ENCODE peak calls at places on chromosome 13, in five cellular contexts. D is IMR-90, T is H1, E is K562, O is HepG2. U is an unnamed sample.

GRCh38 chr13:90238433-90238832 is 1109.1 kb upstream of the MIR17HG start:
- DNase-seq in D (no peak), T (no peak), E (no peak), O (no peak), U (no peak)

GRCh38 chr13:41552031-41552430 is 94.7 kb downstream of the RGCC start:
- DNase-seq in D (no peak), T (no peak), E (no peak), O (no peak), U (no peak)

GRCh38 chr13:75217949-75218348 is 264.0 kb downstream of the TBC1D4 start:
- DNase-seq in D (peak), T (no peak), E (no peak), O (no peak), U (no peak)

GRCh38 chr13:109669956-109670355 is 116.4 kb downstream of the IRS2 start:
- DNase-seq in D (no peak), T (no peak), E (no peak), O (no peak), U (no peak)

GRCh38 chr13:109941221-109941620 is 154.8 kb upstream of the IRS2 start:
- DNase-seq in D (no peak), T (no peak), E (no peak), O (no peak), U (no peak)

GRCh38 chr13:102039264-102039663 is 362.6 kb downstream of the FGF14 start:
- DNase-seq in D (no peak), T (no peak), E (no peak), O (no peak), U (no peak)

GRCh38 chr13:110182003-110182402 is 125.0 kb downstream of the COL4A1 start:
- DNase-seq in D (no peak), T (no peak), E (no peak), O (no peak), U (no peak)

GRCh38 chr13:27868639-27869435 is 51.0 kb upstream of the PDX1 start:
- DNase-seq in D (peak), T (no peak), E (no peak), O (no peak), U (peak)

GRCh38 chr13:110150384-110151091 is 156.4 kb downstream of the COL4A1 start:
- DNase-seq in D (peak), T (no peak), E (no peak), O (no peak), U (no peak)

GRCh38 chr13:108269601-108270328 is at the start of gene TNFSF13B:
- DNase-seq in D (peak), T (peak), E (peak), O (peak), U (peak)

GRCh38 chr13:27396252-27396846 is 28.1 kb upstream of the GTF3A start:
- DNase-seq in D (no peak), T (no peak), E (no peak), O (peak), U (no peak)

GRCh38 chr13:42832341-42833153 is 51.2 kb downstream of the FAM216B start:
- DNase-seq in D (peak), T (no peak), E (no peak), O (peak), U (no peak)

GRCh38 chr13:91025442-91025841 is 322.0 kb upstream of the MIR17HG start:
- DNase-seq in D (no peak), T (no peak), E (no peak), O (no peak), U (no peak)

GRCh38 chr13:97274782-97275252 is 52.7 kb downstream of the MBNL2 start:
- DNase-seq in D (peak), T (no peak), E (no peak), O (peak), U (no peak)
- TF ChIP-seq RFX5 in D (no peak), T (no peak), E (no peak), O (no peak), U (no peak)

DNA sequence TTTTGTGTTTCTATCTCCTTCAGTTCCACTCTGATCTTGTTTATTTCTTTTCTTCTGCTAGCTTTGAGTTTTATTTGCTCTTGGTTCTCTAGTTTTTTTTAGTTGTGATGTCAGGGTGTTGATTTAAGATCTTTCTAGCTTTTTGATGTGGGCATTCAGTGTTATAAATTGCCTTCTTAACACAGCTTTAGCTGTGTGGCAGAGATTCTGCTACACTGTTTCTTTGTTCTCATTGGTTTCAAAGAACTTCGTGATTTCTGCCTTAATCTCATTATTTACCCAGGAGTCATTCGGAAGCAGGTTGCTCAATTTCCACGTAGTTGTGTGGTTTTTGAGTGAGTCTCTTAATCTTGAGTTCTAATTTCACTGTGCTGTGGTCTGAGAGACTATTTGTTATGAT is 251.7 kb upstream of the HTR2A start:
- DNase-seq in D (no peak), T (no peak), E (no peak), O (no peak), U (no peak)
- H3K27ac ChIP-seq in D (no peak), T (no peak), E (no peak), O (no peak), U (no peak)

GRCh38 chr13:30807392-30807791 is 72.0 kb downstream of the ALOX5AP start:
- DNase-seq in D (no peak), T (no peak), E (no peak), O (no peak), U (no peak)

GRCh38 chr13:30810261-30810701 is 74.9 kb downstream of the ALOX5AP start:
- DNase-seq in D (no peak), T (no peak), E (no peak), O (no peak), U (no peak)

GRCh38 chr13:30806784-30807183 is 71.4 kb downstream of the ALOX5AP start:
- DNase-seq in D (peak), T (no peak), E (no peak), O (no peak), U (peak)

GRCh38 chr13:30809787-30810186 is 74.4 kb downstream of the ALOX5AP start:
- DNase-seq in D (no peak), T (no peak), E (no peak), O (no peak), U (no peak)

DNA sequence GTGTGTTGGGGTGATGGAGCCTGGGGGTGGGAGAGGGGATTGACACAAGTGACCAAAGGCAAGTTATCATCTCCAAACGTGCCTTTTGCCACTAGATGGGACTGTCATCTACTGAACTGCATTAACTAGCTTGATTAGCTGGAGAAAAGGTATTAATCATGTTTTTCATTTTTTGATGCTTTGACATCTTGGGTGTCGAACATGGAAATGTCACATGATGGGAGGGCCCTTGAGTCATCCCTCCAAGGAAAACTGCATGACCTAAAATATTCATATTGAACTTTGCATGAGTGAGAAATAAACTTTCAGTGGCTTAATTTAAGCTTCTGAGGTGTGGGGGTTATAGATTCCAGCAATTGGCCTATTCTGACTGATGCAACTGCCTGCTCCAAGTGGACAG is 73.3 kb downstream of the ALOX5AP start:
- DNase-seq in D (no peak), T (no peak), E (no peak), O (no peak), U (no peak)
- TF ChIP-seq CTCF in D (no peak), T (no peak), E (no peak), O (peak), U (no peak)

DNA sequence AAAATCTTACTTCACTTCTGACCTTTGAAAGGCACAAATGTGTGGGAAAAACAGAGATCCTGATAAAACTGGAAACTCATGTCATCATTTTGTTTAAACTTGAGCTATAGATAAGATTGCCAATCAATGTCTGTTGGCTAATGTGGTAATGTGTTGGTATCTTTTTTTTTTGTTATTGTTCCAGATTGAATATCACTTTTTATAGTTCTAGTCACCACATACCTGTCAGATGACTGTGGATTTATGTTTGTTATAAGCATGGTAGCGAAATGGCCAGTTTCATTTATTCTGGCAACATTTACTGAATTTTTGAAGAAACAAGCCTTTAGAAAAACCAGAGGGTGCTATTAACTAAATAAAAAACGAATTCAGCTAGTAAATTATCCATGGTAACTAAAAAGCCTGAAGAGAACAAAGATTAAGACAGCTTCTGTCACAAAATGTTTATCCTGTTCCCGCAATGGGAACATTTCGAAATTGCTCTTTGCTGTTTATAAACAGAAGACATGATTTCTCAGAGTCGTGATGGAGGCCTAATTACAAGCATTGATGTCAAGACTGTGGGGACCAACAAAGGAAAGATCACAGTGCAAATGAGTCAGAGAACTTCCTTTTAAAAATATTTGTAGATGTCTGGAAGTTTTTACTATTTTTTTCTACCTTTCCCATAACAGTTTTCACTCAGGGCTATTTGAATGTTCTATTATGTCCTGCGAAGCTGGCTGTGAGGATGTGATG is 82.9 kb upstream of the POSTN start:
- DNase-seq in D (peak), T (no peak), E (no peak), O (no peak), U (no peak)
- TF ChIP-seq RFX5 in D (no peak), T (no peak), E (no peak), O (no peak), U (no peak)

DNA sequence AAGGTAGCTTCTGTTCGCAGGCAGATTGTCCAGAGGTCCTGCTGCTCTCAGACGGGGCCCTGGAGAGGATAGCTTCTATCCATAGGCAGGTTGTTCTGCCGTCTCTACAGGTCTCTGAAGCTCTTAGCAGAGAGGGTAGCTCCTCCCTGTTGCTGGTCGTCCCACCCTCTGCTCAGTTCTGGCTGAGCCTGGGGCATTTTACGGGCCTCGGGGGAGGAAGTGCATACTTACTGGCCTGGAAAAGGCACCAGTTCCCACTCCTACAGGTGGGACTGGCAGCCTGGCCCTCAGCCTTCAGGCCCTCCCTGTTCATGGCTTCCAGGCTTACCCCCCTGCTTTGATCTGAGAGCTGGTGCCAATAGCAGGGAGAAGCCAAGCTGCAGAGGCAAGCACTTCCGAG is 42.3 kb downstream of the USPL1 start:
- DNase-seq in D (no peak), T (no peak), E (no peak), O (no peak), U (no peak)
- H3K27ac ChIP-seq in D (no peak), T (no peak), E (no peak), O (no peak), U (no peak)

DNA sequence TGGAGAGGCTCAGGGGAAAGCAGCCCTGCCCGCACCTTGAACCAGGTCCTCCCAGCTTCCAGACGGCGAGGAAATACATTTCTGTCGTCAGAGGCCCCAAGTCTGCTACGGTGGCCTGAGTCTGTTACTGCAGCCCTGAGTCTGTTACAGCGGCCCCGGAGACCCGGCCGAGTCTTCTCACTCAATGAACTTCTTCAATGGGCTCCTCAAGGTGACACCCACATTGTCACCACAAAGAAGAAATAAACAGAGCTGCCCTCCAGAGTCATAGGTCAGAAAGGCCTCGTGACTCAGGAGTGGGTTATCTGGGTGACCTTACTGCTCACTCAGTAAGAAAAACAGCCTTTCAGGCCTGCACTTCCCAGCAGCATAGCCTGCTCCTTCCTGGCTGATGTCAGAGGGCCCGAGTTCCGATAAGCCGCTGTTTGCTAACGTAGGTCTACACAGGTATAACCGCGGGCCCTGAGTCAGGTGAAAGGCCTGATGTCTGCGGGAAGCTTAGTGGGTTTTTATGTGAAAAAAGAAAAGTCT is 66.9 kb upstream of the TM9SF2 start:
- DNase-seq in D (no peak), T (no peak), E (peak), O (peak), U (no peak)
- TF ChIP-seq CTCF in D (peak), T (peak), E (peak), O (no peak), U (no peak)

GRCh38 chr13:73898276-73898675 is 235.9 kb downstream of the KLF12 start:
- DNase-seq in D (no peak), T (no peak), E (no peak), O (no peak), U (no peak)
- TF ChIP-seq RFX5 in D (no peak), T (no peak), E (no peak), O (no peak), U (no peak)

DNA sequence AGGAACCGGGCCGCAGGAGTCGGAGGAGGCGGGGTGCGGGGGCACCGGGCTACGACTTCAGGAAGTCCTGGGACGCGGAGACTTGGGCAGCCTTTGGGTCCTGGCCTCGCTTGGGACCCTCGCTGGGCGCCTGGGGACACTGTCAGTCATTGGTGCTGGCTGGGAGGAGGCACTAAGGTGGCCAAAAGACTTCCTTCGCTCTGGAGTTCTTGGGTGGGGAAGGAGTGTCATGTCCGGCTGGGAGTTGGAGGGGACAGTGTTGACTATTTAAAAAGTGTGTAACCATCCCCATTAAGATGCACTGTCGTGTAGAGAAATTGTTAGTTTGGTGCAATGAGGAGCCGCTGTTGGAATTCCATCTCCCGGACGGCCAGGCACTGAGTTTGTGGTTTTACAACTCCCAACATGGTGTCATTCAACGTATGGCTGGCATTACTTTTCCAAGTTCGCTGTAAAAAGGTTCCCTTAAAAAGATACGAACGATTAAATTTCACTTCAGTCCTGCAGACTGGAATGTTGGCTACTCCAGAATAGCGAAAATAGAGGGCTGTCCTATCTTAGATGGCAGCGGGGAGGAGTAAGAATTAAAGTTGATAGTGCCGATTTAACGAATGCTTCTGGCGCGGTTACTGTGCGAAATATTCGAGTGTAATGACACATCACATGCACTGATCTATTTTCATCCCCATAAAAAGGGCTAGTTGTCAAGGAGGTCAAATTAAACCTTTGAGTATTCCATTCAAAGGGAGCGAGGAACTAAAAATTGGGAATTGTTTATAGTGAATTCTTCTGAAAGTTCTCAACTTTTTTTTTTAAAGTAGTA is 836 bp downstream of the DNAJC3 start:
- DNase-seq in D (peak), T (no peak), E (no peak), O (no peak), U (peak)
- H3K27ac ChIP-seq in D (peak), T (no peak), E (peak), O (peak), U (peak)

DNA sequence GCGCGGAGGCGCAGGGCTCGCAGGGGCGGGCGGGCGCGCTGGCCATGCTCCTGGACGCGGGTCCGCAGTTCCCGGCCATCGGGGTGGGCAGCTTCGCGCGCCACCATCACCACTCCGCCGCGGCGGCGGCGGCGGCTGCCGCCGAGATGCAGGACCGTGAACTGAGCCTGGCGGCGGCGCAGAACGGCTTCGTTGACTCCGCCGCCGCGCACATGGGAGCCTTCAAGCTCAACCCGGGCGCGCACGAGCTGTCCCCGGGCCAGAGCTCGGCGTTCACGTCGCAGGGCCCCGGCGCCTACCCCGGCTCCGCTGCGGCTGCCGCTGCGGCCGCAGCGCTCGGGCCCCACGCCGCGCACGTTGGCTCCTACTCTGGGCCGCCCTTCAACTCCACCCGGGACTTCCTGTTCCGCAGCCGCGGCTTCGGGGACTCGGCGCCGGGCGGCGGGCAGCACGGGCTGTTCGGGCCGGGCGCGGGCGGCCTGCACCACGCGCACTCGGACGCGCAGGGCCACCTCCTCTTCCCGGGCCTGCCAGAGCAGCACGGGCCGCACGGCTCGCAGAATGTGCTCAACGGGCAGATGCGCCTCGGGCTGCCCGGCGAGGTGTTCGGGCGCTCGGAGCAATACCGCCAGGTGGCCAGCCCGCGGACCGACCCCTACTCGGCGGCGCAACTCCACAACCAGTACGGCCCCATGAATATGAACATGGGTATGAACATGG is 597 bp downstream of the ZIC2 start:
- DNase-seq in D (no peak), T (no peak), E (peak), O (no peak), U (no peak)
- TF ChIP-seq CTCF in D (no peak), T (no peak), E (no peak), O (no peak), U (no peak)

GRCh38 chr13:112792511-112792910 is 102.7 kb downstream of the ATP11A start:
- DNase-seq in D (no peak), T (peak), E (no peak), O (no peak), U (no peak)

GRCh38 chr13:112795277-112795676 is 105.4 kb downstream of the ATP11A start:
- DNase-seq in D (no peak), T (no peak), E (no peak), O (no peak), U (no peak)

GRCh38 chr13:112793545-112794445 is 104.0 kb downstream of the ATP11A start:
- DNase-seq in D (no peak), T (no peak), E (no peak), O (no peak), U (no peak)

GRCh38 chr13:112790735-112791641 is 101.2 kb downstream of the ATP11A start:
- DNase-seq in D (peak), T (peak), E (no peak), O (no peak), U (no peak)

DNA sequence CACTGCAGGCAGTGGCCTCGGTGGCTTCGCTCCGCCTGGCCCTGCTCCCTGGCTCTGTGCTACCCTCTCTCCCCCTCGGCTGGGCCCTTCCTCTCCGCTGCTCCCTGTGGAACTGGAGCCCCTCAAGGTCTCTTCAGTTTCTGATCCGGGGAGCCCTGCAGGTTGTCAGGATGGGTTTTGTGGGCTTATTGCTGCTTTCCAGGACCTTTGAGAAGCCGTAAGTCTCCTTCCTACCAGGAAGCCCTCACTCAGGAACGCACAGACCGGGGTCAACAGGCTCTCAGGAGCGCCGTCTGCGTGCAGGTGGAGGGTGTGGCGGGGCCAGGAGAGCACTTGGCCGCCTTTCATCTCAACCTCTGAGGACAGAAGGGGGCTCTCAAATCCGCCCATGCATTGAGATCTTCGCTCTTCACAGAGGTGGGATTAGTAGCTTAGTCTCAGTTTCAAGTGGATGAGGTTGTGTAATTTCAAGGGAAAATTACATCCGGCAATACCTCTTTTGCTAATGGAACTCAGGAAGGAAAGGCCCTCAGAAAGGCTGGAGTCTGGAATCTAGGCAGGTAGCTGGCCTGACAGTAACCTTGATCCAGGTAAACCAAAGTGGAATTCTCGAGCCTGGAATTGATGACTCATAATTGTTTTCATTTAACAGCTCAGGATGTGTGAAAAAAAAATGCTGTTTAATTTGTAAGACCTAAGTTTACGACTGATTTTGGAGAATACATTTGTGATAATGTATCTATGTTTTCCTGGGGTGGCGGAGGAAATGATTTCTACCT is 102.0 kb downstream of the ATP11A start:
- DNase-seq in D (no peak), T (peak), E (no peak), O (no peak), U (no peak)
- TF ChIP-seq RFX5 in D (no peak), T (no peak), E (no peak), O (no peak), U (no peak)